ENCODE peak calls at places on chromosome 15, in four cellular contexts. F is neural progenitor cell, U is fibroblast of villous mesenchyme, X is BJ. M is an unnamed sample.

GRCh38 chr15:29815000-29815704 is 7.1 kb downstream of the TJP1 start:
- DNase-seq in U (no peak), X (no peak), F (no peak), M (no peak)

GRCh38 chr15:96415513-96416217 is 85.2 kb downstream of the NR2F2 start:
- DNase-seq in F (no peak), X (no peak), U (no peak), M (no peak)

GRCh38 chr15:69857246-69857645 is 240.5 kb downstream of the TLE3 start:
- DNase-seq in F (no peak), X (no peak), U (no peak), M (no peak)

GRCh38 chr15:70327328-70328136 is 229.8 kb upstream of the TLE3 start:
- DNase-seq in F (no peak), X (peak; percentile 43), U (peak; percentile 72), M (no peak)

GRCh38 chr15:49817100-49817499 is 196.3 kb downstream of the DTWD1 start:
- DNase-seq in F (no peak), X (no peak), U (no peak), M (no peak)

GRCh38 chr15:55530861-55531313 is 22.9 kb upstream of the DNAAF4 start:
- DNase-seq in F (no peak), U (peak; percentile 35), X (peak; percentile 58), M (no peak)

GRCh38 chr15:41985236-41986160 is 13.1 kb upstream of the EHD4 start:
- DNase-seq in F (no peak), U (no peak), X (no peak), M (no peak)

GRCh38 chr15:68316061-68316804 is 38.7 kb downstream of the FEM1B start:
- DNase-seq in F (peak; percentile 65), U (no peak), X (no peak), M (peak; percentile 38)

GRCh38 chr15:78673476-78673875 is 32.5 kb upstream of the CHRNB4 start:
- DNase-seq in X (no peak), F (no peak), U (no peak), M (no peak)

GRCh38 chr15:52503788-52504496 is 24.7 kb downstream of the MYO5A start:
- DNase-seq in X (no peak), F (no peak), U (no peak), M (no peak)

GRCh38 chr15:69290346-69291164 is 8.2 kb upstream of the PAQR5 start:
- DNase-seq in X (no peak), F (no peak), U (peak; percentile 93), M (no peak)

GRCh38 chr15:84950570-84951111 is 31.0 kb upstream of the PDE8A start:
- DNase-seq in X (no peak), U (no peak), F (no peak), M (no peak)

GRCh38 chr15:45107941-45108630 is 5.9 kb downstream of the DUOX2 start:
- DNase-seq in F (no peak), X (no peak), U (no peak), M (no peak)

GRCh38 chr15:92968926-92969664 is 69.0 kb downstream of the CHD2 start:
- DNase-seq in U (no peak), F (no peak), X (no peak), M (no peak)

GRCh38 chr15:68578175-68578959 is 426 bp upstream of the CORO2B start:
- DNase-seq in F (peak; percentile 79), X (no peak), U (peak; percentile 59), M (peak; percentile 71)

GRCh38 chr15:38536201-38536676 is 28.4 kb downstream of the RASGRP1 start:
- DNase-seq in U (peak; percentile 68), X (peak; percentile 97), F (no peak), M (no peak)

GRCh38 chr15:92693922-92694331 is 38.4 kb upstream of the FAM174B start:
- DNase-seq in X (no peak), U (peak; percentile 35), F (peak; percentile 75), M (peak; percentile 37)

GRCh38 chr15:46848704-46849103 is 868.6 kb upstream of the SEMA6D start:
- DNase-seq in X (no peak), F (no peak), U (peak; percentile 11), M (no peak)

GRCh38 chr15:96360581-96361308 is 30.2 kb downstream of the NR2F2 start:
- DNase-seq in U (peak; percentile 29), X (no peak), F (peak; percentile 91), M (peak; percentile 60)

GRCh38 chr15:31034152-31034551 is 42.7 kb upstream of the MTMR10 start:
- DNase-seq in F (no peak), X (no peak), U (no peak), M (no peak)

GRCh38 chr15:93865610-93866009 is 365.8 kb upstream of the MCTP2 start:
- DNase-seq in X (no peak), U (no peak), F (no peak), M (no peak)

GRCh38 chr15:98896002-98896721 is 111.4 kb downstream of the PGPEP1L start:
- DNase-seq in F (no peak), X (no peak), U (peak; percentile 88), M (no peak)

GRCh38 chr15:37016287-37016686 is 84.1 kb downstream of the MEIS2 start:
- DNase-seq in U (peak; percentile 80), F (no peak), X (peak; percentile 35), M (no peak)

GRCh38 chr15:56325186-56325585 is 40.0 kb upstream of the TEX9 start:
- DNase-seq in X (peak; percentile 3), F (no peak), U (peak; percentile 12), M (no peak)

GRCh38 chr15:101399431-101399830 is 90.1 kb downstream of the PCSK6 start:
- DNase-seq in U (no peak), X (no peak), F (no peak), M (no peak)

GRCh38 chr15:25548600-25548999 is 109.8 kb upstream of the UBE3A start:
- DNase-seq in X (no peak), F (no peak), U (no peak), M (no peak)

GRCh38 chr15:47937834-47938233 is 183.0 kb upstream of the SLC24A5 start:
- DNase-seq in X (no peak), U (no peak), F (no peak), M (no peak)

GRCh38 chr15:95609096-95609495 is 721.4 kb upstream of the NR2F2 start:
- DNase-seq in U (peak; percentile 33), F (no peak), X (no peak), M (no peak)

GRCh38 chr15:38304486-38304885 is 51.9 kb downstream of the SPRED1 start:
- DNase-seq in U (no peak), F (no peak), X (no peak), M (no peak)

GRCh38 chr15:82712036-82712435 is 2.4 kb upstream of the AP3B2 start:
- DNase-seq in X (no peak), U (no peak), F (no peak), M (no peak)

GRCh38 chr15:70212288-70212962 is 114.7 kb upstream of the TLE3 start:
- DNase-seq in U (no peak), F (no peak), X (no peak), M (no peak)

GRCh38 chr15:35444557-35445204 is 101.3 kb downstream of the DPH6 start:
- DNase-seq in X (no peak), U (peak; percentile 70), F (peak; percentile 65), M (peak; percentile 12)

GRCh38 chr15:80804970-80805495 is 25.9 kb downstream of the CEMIP start:
- DNase-seq in U (no peak), X (no peak), F (no peak), M (no peak)

GRCh38 chr15:93151488-93151887 is 62.5 kb upstream of the RGMA start:
- DNase-seq in U (no peak), X (no peak), F (no peak), M (no peak)

GRCh38 chr15:77786956-77787355 is 154.2 kb upstream of the LINGO1 start:
- DNase-seq in F (peak; percentile 20), X (no peak), U (no peak), M (no peak)

GRCh38 chr15:74234598-74234875 is 1.6 kb upstream of the CCDC33 start:
- DNase-seq in F (no peak), X (no peak), U (no peak), M (no peak)
- TF ChIP-seq CTCF in F (no peak), X (no peak), U (no peak), M (no peak)

GRCh38 chr15:63073497-63074172 is 31.1 kb downstream of the TPM1 start:
- DNase-seq in U (peak; percentile 39), X (no peak), F (no peak), M (no peak)

GRCh38 chr15:63071288-63071909 is 28.9 kb downstream of the TPM1 start:
- DNase-seq in F (no peak), X (no peak), U (peak; percentile 32), M (no peak)

GRCh38 chr15:63070681-63071129 is 28.2 kb downstream of the TPM1 start:
- DNase-seq in F (no peak), U (peak; percentile 19), X (no peak), M (no peak)

GRCh38 chr15:63072809-63073277 is 30.3 kb downstream of the TPM1 start:
- DNase-seq in F (no peak), X (no peak), U (peak; percentile 44), M (no peak)

DNA sequence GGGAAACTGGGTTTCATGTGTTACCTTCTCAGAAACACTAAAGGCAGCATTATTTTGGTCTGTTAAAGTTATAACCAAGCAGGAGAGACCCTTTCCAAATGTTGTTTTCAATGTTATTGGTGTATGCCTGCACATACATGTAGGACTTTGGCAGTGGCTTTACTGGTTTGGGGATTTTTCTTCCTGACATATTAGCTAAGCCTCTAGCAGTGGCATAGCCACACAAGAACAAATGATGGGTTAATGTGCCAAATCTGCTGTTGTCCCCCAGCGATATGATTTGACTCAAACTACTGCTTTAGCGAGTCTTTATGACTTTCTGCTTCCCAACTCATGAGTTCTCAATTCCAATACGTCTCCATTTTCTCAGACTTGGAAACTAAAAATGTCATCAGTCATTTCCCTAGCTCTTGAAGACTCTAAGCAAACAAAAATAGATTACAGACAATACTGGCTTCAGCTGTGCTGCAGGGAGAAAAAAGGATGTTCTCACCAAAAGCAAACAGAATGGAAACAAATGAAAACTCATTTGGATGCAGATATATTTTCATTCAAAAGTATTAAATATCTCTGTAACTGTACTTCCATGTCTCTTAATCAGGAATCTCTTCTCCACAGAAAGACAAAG is 29.6 kb downstream of the TPM1 start:
- DNase-seq in U (peak; percentile 30), X (no peak), F (no peak), M (no peak)
- TF ChIP-seq CTCF in U (no peak), X (no peak), F (no peak), M (no peak)

DNA sequence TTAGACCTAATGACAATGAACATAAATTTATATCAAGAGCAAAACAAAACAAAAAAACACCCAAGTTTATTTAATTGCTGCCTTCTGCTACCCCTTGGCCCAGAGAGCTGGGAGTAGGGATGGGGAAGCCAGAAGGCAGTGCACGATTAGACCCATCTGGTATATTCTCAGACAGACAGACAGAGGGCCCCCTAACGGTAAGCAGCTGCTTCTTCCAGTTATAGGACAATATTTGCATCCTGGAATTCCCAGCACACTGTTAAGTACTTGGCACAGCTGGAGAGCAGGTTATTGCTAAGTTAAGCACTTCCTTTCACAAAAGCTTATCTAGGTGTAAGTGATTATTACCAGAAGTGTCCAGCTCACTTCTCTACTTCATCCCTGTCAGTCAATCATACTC is 39.3 kb downstream of the C2CD4B start:
- DNase-seq in F (no peak), X (no peak), U (peak; percentile 69), M (no peak)
- TF ChIP-seq CTCF in F (no peak), X (peak; percentile 60), U (peak; percentile 75), M (no peak)

GRCh38 chr15:67085818-67086649 is 20.6 kb downstream of the SMAD3 start:
- DNase-seq in U (peak; percentile 95), X (peak; percentile 70), F (no peak), M (no peak)

GRCh38 chr15:67083135-67083766 is 17.8 kb downstream of the SMAD3 start:
- DNase-seq in X (no peak), U (no peak), F (no peak), M (no peak)

GRCh38 chr15:67086650-67086941 is 21.2 kb downstream of the SMAD3 start:
- DNase-seq in U (no peak), X (no peak), F (no peak), M (no peak)

GRCh38 chr15:67085237-67085817 is 19.9 kb downstream of the SMAD3 start:
- DNase-seq in U (no peak), X (no peak), F (no peak), M (no peak)

GRCh38 chr15:67084561-67084960 is 19.2 kb downstream of the SMAD3 start:
- DNase-seq in F (no peak), X (no peak), U (no peak), M (no peak)
- TF ChIP-seq CTCF in F (no peak), X (no peak), U (no peak), M (no peak)

M was measured in nephron progenitor cell.